ENCODE peak calls at places on chromosomes 1 and 21, in nine cellular contexts. M is astrocyte of the spinal cord; D is IMR-90; C is AG10803; Z is activated CD8-positive, alpha-beta T cell treated with anti-CD3 and anti-CD28 coated beads for 36 hours; J is mesothelial cell of epicardium; S is HFFc6; K is body of pancreas; I is endothelial cell. B is an unnamed sample.

GRCh38 chr1:55951291-55951690 is 628.1 kb downstream of the PLPP3 start:
- DNase-seq in C (peak), J (no peak), Z (no peak), D (no peak), S (no peak), I (no peak), K (no peak), M (no peak), B (no peak)

GRCh38 chr1:178057863-178058576 is 35.9 kb upstream of the RASAL2 start:
- DNase-seq in M (peak), C (peak), K (no peak), S (peak), I (peak), Z (no peak), D (peak), J (no peak), B (no peak)

GRCh38 chr1:96424882-96425281 is 296.7 kb upstream of the PTBP2 start:
- DNase-seq in Z (no peak), C (peak), J (no peak), D (peak), K (no peak), S (no peak), M (peak), I (no peak), B (no peak)

GRCh38 chr1:224621813-224622682 is 5.9 kb downstream of the CNIH3 start:
- DNase-seq in Z (no peak), I (no peak), M (no peak), C (no peak), K (no peak), J (no peak), D (no peak), S (no peak), B (no peak)

GRCh38 chr1:181010789-181011188 is 11.9 kb downstream of the STX6 start:
- DNase-seq in K (no peak), J (no peak), I (no peak), Z (no peak), D (peak), C (peak), M (peak), S (peak), B (no peak)

GRCh38 chr1:30823969-30824735 is 66.6 kb upstream of the LAPTM5 start:
- DNase-seq in C (peak), K (peak), J (peak), I (peak), S (peak), D (peak), Z (peak), M (peak), B (peak)

GRCh38 chr1:82795503-82796149 is 994.9 kb downstream of the ADGRL2 start:
- DNase-seq in Z (no peak), S (no peak), D (no peak), K (no peak), J (no peak), M (peak), C (no peak), I (no peak), B (no peak)

GRCh38 chr1:230308039-230308438 is 118.1 kb downstream of the PGBD5 start:
- DNase-seq in C (peak), K (peak), M (peak), I (no peak), S (peak), D (peak), Z (no peak), J (no peak), B (peak)

GRCh38 chr1:15424146-15424667 is 14.0 kb upstream of the CTRC start:
- DNase-seq in Z (no peak), D (no peak), S (no peak), I (no peak), C (no peak), M (no peak), J (no peak), K (peak), B (no peak)

DNA sequence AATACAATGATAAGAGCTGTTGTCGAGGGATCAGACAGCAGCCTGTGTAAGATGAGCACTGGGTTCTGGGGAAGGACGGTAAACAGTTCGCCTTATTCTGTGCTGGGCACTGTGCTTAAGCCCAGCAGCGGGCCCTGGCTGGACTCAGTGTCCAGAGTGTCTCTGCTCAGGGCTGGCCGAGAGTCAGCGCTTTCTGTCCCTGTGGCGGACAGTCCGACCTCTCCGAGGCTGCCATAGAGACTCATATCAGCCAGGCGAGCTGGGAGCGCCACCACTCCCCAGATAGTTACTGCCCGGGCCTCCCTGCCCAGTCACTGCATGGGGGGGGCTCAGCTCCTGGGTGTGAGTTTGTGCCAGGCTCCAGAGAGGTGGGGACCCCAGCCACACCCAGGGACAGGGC is 14.7 kb upstream of the NPHP4 start:
- DNase-seq in J (no peak), M (no peak), D (no peak), C (no peak), Z (no peak), I (no peak), K (no peak), S (no peak), B (no peak)
- TF ChIP-seq CTCF in J (no peak), M (no peak), D (no peak), C (no peak), Z (no peak), I (no peak), K (no peak), S (no peak), B (no peak)

DNA sequence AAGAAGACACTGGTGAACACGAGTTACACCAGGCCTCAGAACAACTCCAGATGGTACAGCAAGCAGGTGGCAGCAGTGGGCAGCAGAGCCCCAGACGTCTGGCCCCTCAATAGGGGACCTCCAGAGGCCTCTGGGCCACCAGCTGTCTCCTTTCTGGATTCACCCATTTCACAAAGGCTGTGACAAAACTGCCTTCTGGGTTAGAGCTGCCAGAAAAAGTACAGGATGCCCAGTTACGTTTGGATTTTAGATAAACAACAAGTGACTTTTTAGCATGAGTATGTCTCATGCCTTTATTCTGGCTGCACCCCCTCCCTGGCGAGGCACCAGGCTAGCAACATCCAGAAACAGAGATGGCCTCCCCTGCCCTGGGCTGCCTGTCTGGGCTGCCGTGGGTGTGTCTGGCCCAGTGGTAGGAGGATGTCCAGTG is 30.1 kb downstream of the ITPKB start:
- DNase-seq in K (no peak), D (peak), I (no peak), J (no peak), M (no peak), Z (no peak), S (no peak), C (no peak), B (no peak)
- TF ChIP-seq CTCF in K (no peak), D (no peak), I (no peak), J (no peak), M (no peak), Z (no peak), S (no peak), C (no peak), B (no peak)

DNA sequence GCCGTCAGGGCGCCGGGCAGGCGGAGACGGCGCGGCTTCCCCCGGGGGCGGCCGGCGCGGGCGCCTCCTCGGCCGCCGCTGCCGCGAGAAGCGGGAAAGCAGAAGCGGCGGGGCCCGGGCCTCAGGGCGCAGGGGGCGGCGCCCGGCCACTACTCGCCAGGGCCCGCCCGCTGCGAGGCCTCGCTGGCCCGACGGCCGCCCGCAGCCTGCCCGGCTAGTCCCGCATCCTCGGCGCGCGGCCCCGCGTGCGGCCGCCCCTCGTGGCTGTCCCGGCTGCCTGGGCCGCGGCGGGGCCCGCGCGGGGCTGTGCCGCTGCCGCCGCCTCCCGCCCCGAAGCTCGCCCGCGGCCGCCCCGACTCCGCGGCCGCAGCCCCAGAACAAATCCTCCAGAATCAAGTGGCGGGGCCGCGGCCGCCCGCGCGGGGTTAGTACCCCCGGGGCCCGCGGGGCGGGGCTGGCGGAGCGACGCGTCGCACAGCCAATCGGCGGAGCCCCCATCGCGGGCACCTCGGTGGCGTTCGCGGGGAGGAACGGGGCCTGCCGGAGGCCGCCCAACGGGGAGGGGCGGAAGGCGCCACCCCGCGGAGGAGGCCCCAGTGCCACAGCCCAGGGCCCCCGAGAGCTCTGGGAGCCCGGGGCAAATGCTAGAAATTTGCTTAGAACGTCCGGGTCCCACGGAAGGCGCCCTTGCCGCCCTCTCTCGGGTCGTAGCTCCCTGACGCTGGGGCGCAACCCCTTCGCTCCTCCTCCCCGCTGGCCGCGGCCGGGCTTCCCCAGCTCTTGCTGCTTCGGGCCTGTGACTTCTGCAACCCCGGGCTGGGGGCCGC is at the start of gene RUNX3:
- DNase-seq in Z (peak), S (no peak), I (no peak), M (no peak), C (peak), D (no peak), K (no peak), J (no peak), B (no peak)
- TF ChIP-seq CTCF in Z (no peak), S (no peak), I (no peak), M (no peak), C (peak), D (no peak), K (no peak), J (no peak), B (no peak)

DNA sequence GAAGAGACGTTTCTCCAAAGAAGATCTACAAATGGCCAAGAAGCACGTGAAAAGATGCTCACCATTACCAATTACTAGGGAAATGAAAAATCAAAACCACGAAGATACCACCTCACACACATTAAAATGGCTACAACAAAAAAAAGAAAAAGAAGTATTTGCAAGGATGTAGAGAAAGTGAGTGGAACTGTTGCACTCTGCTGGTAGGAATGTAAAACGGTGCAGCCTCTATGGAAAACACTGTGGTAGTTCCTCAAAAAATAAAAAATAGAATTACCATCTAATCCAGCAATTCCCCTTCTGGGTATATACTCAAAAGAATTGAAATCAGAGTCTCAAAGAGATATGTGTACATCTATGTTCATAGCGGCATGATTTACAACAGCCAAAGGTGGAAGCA is 115.4 kb upstream of the EDN2 start:
- DNase-seq in D (peak), M (peak), K (no peak), J (no peak), Z (no peak), I (no peak), S (peak), C (peak), B (no peak)
- TF ChIP-seq CTCF in D (peak), M (peak), K (peak), J (peak), Z (no peak), I (peak), S (peak), C (peak), B (peak)

GRCh38 chr21:38333290-38334272 is 76.8 kb downstream of the KCNJ15 start:
- DNase-seq in J (no peak), S (no peak), C (no peak), I (no peak), M (no peak), Z (no peak), D (no peak), K (no peak), B (no peak)
- TF ChIP-seq CTCF in J (no peak), S (peak), C (peak), I (no peak), M (peak), Z (no peak), D (peak), K (no peak), B (peak)

GRCh38 chr1:211947396-211948295 is 87.7 kb downstream of the INTS7 start:
- DNase-seq in S (no peak), D (no peak), Z (no peak), M (no peak), C (no peak), K (no peak), J (no peak), I (no peak), B (no peak)
- TF ChIP-seq CTCF in S (no peak), D (no peak), Z (no peak), M (no peak), C (no peak), K (no peak), J (no peak), I (no peak), B (no peak)

GRCh38 chr1:169497317-169497716 is 11.6 kb upstream of the SLC19A2 start:
- DNase-seq in M (no peak), Z (no peak), C (no peak), J (no peak), S (no peak), D (no peak), K (no peak), I (no peak), B (no peak)
- TF ChIP-seq CTCF in M (no peak), Z (no peak), C (no peak), J (no peak), S (no peak), D (no peak), K (no peak), I (no peak), B (no peak)

GRCh38 chr1:97668945-97669344 is 251.9 kb downstream of the DPYD start:
- DNase-seq in D (peak), C (peak), I (no peak), Z (peak), K (no peak), S (peak), J (no peak), M (peak), B (no peak)
- TF ChIP-seq CTCF in D (peak), C (peak), I (no peak), Z (no peak), K (no peak), S (peak), J (no peak), M (peak), B (no peak)

DNA sequence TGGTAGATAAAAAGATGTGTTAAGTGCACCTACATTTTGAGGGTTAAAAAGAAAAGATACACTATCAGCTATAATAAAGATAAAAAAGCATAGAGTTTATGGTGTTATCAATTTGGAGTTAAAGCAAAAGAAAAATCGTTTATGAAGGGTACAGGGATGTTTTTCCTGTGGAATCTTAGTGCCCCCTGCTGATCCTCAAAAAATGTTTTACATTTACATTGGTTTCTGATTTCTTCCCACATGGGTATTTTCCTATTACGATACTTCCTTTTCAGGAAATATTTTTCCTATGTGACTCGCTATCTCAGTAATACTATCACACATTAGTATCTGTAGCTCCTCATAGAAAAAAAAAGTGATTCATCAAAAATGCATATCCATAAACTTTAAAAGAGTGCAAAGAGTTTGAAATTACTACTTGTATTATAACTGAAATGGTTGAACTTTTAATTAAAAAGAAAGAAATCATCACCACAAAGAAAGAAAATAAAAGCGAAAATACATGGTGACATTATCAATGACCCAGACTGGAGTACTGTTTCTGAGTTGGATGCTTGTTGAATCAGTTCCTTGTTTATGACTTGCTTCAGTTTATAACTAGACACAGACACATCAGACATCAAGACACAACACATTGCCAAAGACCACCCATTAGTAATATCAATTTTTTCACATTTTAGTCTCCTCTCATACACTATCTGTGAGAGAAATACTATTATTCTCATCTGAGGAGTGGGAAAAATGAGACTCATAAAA is 293.2 kb downstream of the MRPL39 start:
- DNase-seq in C (peak), Z (no peak), I (no peak), D (peak), S (peak), M (peak), K (no peak), J (no peak), B (peak)
- TF ChIP-seq CTCF in C (peak), Z (no peak), I (no peak), D (peak), S (peak), M (peak), K (peak), J (no peak), B (peak)